ENCODE peak calls at places on chromosomes 6 and 20, in eight cellular contexts. W is cardiac muscle cell; N is endothelial cell; E is left ventricle myocardium inferior; P is lung; J is sigmoid colon; M is CD8-positive, alpha-beta T cell; H is stomach. F is an unnamed sample.

GRCh38 chr6:16961577-16961976 is 140.3 kb upstream of the STMND1 start:
- DNase-seq in P (no peak), J (no peak), M (no peak), W (peak), E (no peak), N (no peak), H (no peak), F (no peak)

GRCh38 chr20:60422848-60423247 is 464.6 kb downstream of the CDH26 start:
- DNase-seq in P (no peak), J (no peak), M (no peak), N (no peak), W (no peak), E (no peak), H (no peak), F (no peak)

GRCh38 chr20:62176866-62177265 is 6.0 kb upstream of the MTG2 start:
- DNase-seq in P (no peak), H (no peak), M (no peak), E (no peak), W (no peak), J (no peak), N (no peak), F (no peak)

GRCh38 chr6:88165877-88166492 is at the start of gene CNR1:
- DNase-seq in P (peak), N (peak), W (peak), M (no peak), J (peak), E (peak), H (peak), F (no peak)

GRCh38 chr6:13357551-13358075 is 29.3 kb upstream of the TBC1D7 start:
- DNase-seq in W (peak), J (no peak), N (no peak), H (no peak), M (no peak), E (no peak), P (no peak), F (no peak)

GRCh38 chr6:11812439-11812838 is 33.8 kb upstream of the ADTRP start:
- DNase-seq in J (no peak), N (no peak), M (no peak), P (no peak), W (no peak), E (no peak), H (no peak), F (no peak)

GRCh38 chr20:1816384-1817381 is 78.5 kb upstream of the SIRPA start:
- DNase-seq in W (peak), P (no peak), M (peak), H (no peak), E (no peak), J (no peak), N (no peak), F (peak)

GRCh38 chr6:112571486-112571885 is 224.4 kb downstream of the RFPL4B start:
- DNase-seq in W (peak), H (peak), N (no peak), P (no peak), E (peak), J (peak), M (no peak), F (no peak)

GRCh38 chr6:57247603-57248002 is 25.5 kb upstream of the RAB23 start:
- DNase-seq in M (no peak), N (no peak), W (peak), J (no peak), E (no peak), P (no peak), H (no peak), F (no peak)

GRCh38 chr20:38453941-38454340 is 18.7 kb upstream of the RALGAPB start:
- DNase-seq in M (no peak), E (no peak), W (no peak), P (no peak), H (no peak), J (peak), N (no peak), F (no peak)

GRCh38 chr6:53896237-53896636 is 101.4 kb downstream of the LRRC1 start:
- DNase-seq in W (peak), E (no peak), P (no peak), M (no peak), J (no peak), N (no peak), H (no peak), F (no peak)

GRCh38 chr6:42239736-42240375 is 22.2 kb upstream of the MRPS10 start:
- DNase-seq in E (no peak), P (no peak), N (no peak), W (no peak), H (no peak), J (no peak), M (no peak), F (no peak)

GRCh38 chr6:2231438-2231837 is 14.0 kb downstream of the GMDS start:
- DNase-seq in H (no peak), J (no peak), N (no peak), P (no peak), M (no peak), W (peak), E (no peak), F (no peak)

GRCh38 chr6:23445157-23445710 is 680.8 kb upstream of the NRSN1 start:
- DNase-seq in E (peak), J (no peak), P (no peak), H (no peak), M (no peak), W (peak), N (no peak), F (no peak)

GRCh38 chr6:136607204-136607931 is 57.1 kb upstream of the MAP7 start:
- DNase-seq in N (no peak), H (no peak), W (no peak), M (no peak), P (no peak), J (no peak), E (no peak), F (no peak)

GRCh38 chr20:57392130-57392445 is 892 bp downstream of the RBM38 start:
- DNase-seq in J (peak), P (no peak), M (no peak), W (no peak), E (no peak), N (no peak), H (no peak), F (no peak)

GRCh38 chr6:133645000-133645619 is 243.8 kb upstream of the TCF21 start:
- DNase-seq in M (no peak), E (no peak), H (no peak), J (no peak), P (no peak), N (no peak), W (peak), F (no peak)

GRCh38 chr6:110828396-110828795 is 13.1 kb upstream of the CDK19 start:
- DNase-seq in H (no peak), N (no peak), J (no peak), E (no peak), W (no peak), P (no peak), M (no peak), F (no peak)

GRCh38 chr6:126947070-126947469 is 171.4 kb upstream of the RSPO3 start:
- DNase-seq in N (no peak), M (no peak), H (no peak), J (peak), P (no peak), W (no peak), E (no peak), F (no peak)

GRCh38 chr6:116247285-116247684 is 6.6 kb downstream of the TSPYL4 start:
- DNase-seq in W (no peak), J (no peak), N (no peak), M (no peak), E (no peak), P (no peak), H (no peak), F (no peak)

GRCh38 chr20:33147299-33147698 is 20.7 kb upstream of the BPIFA2 start:
- DNase-seq in P (no peak), M (no peak), W (no peak), E (no peak), N (no peak), H (no peak), J (no peak), F (no peak)

GRCh38 chr20:19699132-19699971 is 58.7 kb upstream of the RIN2 start:
- DNase-seq in E (no peak), J (no peak), M (no peak), W (peak), P (no peak), N (no peak), H (no peak), F (peak)

GRCh38 chr6:113627480-113627879 is 229.7 kb upstream of the MARCKS start:
- DNase-seq in J (no peak), W (no peak), N (no peak), E (no peak), M (no peak), P (no peak), H (no peak), F (no peak)

GRCh38 chr6:136831873-136832562 is 9.6 kb downstream of the PEX7 start:
- DNase-seq in N (no peak), H (no peak), E (no peak), M (no peak), P (no peak), W (no peak), J (no peak), F (no peak)

GRCh38 chr6:2209226-2209809 is 36.1 kb downstream of the GMDS start:
- DNase-seq in W (peak), J (no peak), H (peak), E (no peak), M (no peak), N (peak), P (peak), F (no peak)

GRCh38 chr6:129623008-129623732 is 86.8 kb downstream of the ARHGAP18 start:
- DNase-seq in P (no peak), H (no peak), M (no peak), J (no peak), W (no peak), N (no peak), E (no peak), F (no peak)

GRCh38 chr20:10581823-10582222 is 92.0 kb downstream of the JAG1 start:
- DNase-seq in M (no peak), W (no peak), H (no peak), N (no peak), E (no peak), J (no peak), P (no peak), F (no peak)

GRCh38 chr6:67287566-67287965 is 1347.5 kb upstream of the ADGRB3 start:
- DNase-seq in N (no peak), M (no peak), J (no peak), H (no peak), W (no peak), E (no peak), P (no peak), F (no peak)

GRCh38 chr6:67292169-67292568 is 1342.9 kb upstream of the ADGRB3 start:
- DNase-seq in H (no peak), E (no peak), N (no peak), P (no peak), W (no peak), M (no peak), J (no peak), F (no peak)
- TF ChIP-seq CTCF in H (no peak), E (no peak), N (no peak), P (no peak), W (no peak), M (no peak), J (no peak), F (no peak)

GRCh38 chr6:148608211-148608951 is 138.4 kb upstream of the UST start:
- DNase-seq in P (no peak), J (no peak), H (no peak), N (no peak), W (peak), E (no peak), M (no peak), F (no peak)
- TF ChIP-seq CTCF in P (no peak), J (no peak), H (no peak), N (peak), W (peak), E (peak), M (no peak), F (peak)

GRCh38 chr6:167247814-167248595 is 43.1 kb upstream of the UNC93A start:
- DNase-seq in N (no peak), E (no peak), W (no peak), M (no peak), P (no peak), H (no peak), J (no peak), F (no peak)
- TF ChIP-seq CTCF in N (no peak), E (no peak), W (no peak), M (no peak), P (no peak), H (no peak), J (no peak), F (no peak)

DNA sequence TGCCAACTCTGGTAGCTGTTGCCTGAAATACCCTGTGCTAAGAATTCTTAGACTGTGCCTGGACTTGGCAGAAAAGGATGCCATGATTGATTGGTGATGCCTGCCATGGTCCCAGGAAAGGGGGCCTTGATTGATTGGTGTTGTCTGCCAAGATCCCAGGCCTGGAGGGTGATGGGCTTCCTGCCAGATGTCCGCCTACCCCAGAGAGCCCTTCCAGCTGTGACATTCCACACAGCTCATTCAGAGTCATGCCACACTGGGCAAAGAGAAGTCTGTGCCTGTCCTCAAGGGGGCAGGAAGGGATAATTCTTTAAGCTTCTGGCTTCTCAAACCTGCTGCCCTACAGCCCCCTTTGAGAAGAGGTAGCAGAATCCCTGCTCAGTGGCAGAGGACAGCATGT is 24.6 kb downstream of the RIMS4 start:
- DNase-seq in E (no peak), M (no peak), W (peak), H (no peak), J (no peak), N (no peak), P (no peak), F (no peak)
- TF ChIP-seq CTCF in E (no peak), M (no peak), W (peak), H (no peak), J (no peak), N (no peak), P (no peak), F (peak)

GRCh38 chr6:161613711-161614110 is 339.9 kb upstream of the AGPAT4 start:
- DNase-seq in M (no peak), E (no peak), P (no peak), N (no peak), H (no peak), J (no peak), W (no peak), F (no peak)

GRCh38 chr6:161608771-161609170 is 334.9 kb upstream of the AGPAT4 start:
- DNase-seq in E (no peak), H (no peak), J (no peak), W (no peak), N (no peak), P (no peak), M (no peak), F (no peak)

DNA sequence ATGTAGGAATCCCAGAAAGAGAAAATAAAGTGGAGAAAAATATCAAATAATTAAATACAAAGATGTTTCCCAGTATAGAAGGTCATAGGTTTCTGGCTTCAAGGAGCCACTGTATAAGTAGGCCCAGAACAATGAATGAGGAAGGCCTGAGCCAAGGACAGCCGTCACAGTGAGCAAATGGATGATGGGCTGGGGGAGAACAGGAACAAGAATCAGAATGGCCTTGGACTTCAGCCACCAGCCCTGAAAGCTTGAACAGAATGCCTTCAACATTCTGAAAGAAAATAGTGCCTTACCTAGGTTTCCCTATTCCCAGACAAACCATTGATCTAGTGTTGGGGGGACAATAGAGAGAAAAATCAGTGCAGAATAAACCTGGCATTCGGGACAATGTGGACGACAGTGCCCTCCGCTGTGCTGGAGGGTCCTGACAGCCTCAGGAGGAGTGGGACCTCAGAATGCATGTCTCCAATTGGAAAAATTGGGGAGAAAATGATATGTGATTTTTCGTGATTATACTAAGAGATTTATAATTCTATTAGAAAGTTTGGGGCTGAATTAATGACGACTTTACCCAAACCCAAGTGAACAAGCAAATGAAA is 333.9 kb upstream of the AGPAT4 start:
- DNase-seq in E (no peak), N (no peak), J (no peak), M (no peak), W (no peak), H (no peak), P (no peak), F (no peak)
- TF ChIP-seq CTCF in E (no peak), N (no peak), J (no peak), M (no peak), W (no peak), H (no peak), P (no peak), F (no peak)

GRCh38 chr6:149929422-149929821 is 6.5 kb upstream of the RAET1G start:
- DNase-seq in M (peak), J (no peak), H (no peak), E (no peak), N (peak), W (no peak), P (no peak), F (no peak)
- TF ChIP-seq CTCF in M (peak), J (no peak), H (no peak), E (peak), N (peak), W (peak), P (no peak), F (peak)

GRCh38 chr6:86474081-86474480 is 463.2 kb upstream of the HTR1E start:
- DNase-seq in N (no peak), P (no peak), H (no peak), E (no peak), J (no peak), M (no peak), W (no peak), F (no peak)

GRCh38 chr6:86477510-86478166 is 459.7 kb upstream of the HTR1E start:
- DNase-seq in P (no peak), N (peak), H (no peak), E (no peak), M (no peak), J (no peak), W (no peak), F (no peak)
- TF ChIP-seq CTCF in P (no peak), N (no peak), H (no peak), E (no peak), M (no peak), J (no peak), W (no peak), F (no peak)

DNA sequence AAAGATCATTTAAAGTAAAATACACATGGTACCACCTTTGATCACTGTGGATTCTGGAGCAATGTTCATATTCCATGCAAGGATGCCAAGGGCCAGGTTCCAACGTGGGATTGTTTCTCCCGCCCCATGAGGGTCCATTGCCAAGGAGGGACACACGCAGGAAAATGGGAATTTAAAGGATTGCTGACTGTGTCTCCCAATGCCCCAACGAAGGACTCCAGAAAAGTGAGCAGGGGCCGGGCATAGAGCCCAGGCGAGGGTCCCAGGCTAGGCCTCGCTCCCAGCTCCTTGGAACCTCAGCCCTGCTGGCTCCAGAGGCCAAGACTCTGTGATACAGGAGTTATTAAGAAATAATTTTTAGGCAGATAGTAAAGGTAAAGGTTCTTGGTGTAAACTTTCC is 111.1 kb downstream of the DACT2 start:
- DNase-seq in J (peak), H (no peak), N (no peak), M (no peak), E (no peak), P (no peak), W (no peak), F (no peak)
- TF ChIP-seq CTCF in J (no peak), H (no peak), N (no peak), M (no peak), E (no peak), P (no peak), W (no peak), F (no peak)

GRCh38 chr6:25375125-25375524 is 96.0 kb downstream of the CARMIL1 start:
- DNase-seq in M (no peak), W (no peak), H (no peak), J (no peak), E (no peak), P (no peak), N (no peak), F (no peak)
- TF ChIP-seq CTCF in M (no peak), W (no peak), H (no peak), J (no peak), E (no peak), P (no peak), N (no peak), F (no peak)

F was measured in AG09309.